ENCODE peak calls at places on chromosome 6, in six cellular contexts. G, M, L, P, X and Z are unnamed samples.

GRCh38 chr6:14254505-14254904 is 136.9 kb downstream of the CD83 start:
- DNase-seq in L (no peak), X (no peak), M (no peak), G (no peak), P (no peak), Z (no peak)

GRCh38 chr6:26235240-26235730 is 129.7 kb upstream of the BTN3A2 start:
- DNase-seq in X (peak), M (no peak), L (no peak), P (peak), G (no peak), Z (peak)

GRCh38 chr6:162532283-162533008 is 195.1 kb downstream of the PRKN start:
- DNase-seq in X (no peak), P (no peak), M (no peak), G (no peak), L (no peak), Z (no peak)

GRCh38 chr6:37155394-37156312 is 14.3 kb upstream of the PIM1 start:
- DNase-seq in P (no peak), M (no peak), L (no peak), G (peak), X (no peak), Z (no peak)

GRCh38 chr6:13913226-13914001 is 11.3 kb upstream of the RNF182 start:
- DNase-seq in G (no peak), M (no peak), L (no peak), X (no peak), P (no peak), Z (no peak)

GRCh38 chr6:106872044-106872443 is 102.5 kb downstream of the CD24 start:
- DNase-seq in G (no peak), M (no peak), L (no peak), X (peak), P (peak), Z (no peak)

GRCh38 chr6:121730616-121731015 is 295.2 kb downstream of the GJA1 start:
- DNase-seq in X (no peak), P (no peak), M (no peak), L (no peak), G (no peak), Z (peak)

GRCh38 chr6:161367472-161367871 is 93.6 kb upstream of the AGPAT4 start:
- DNase-seq in M (no peak), X (no peak), P (no peak), L (no peak), G (no peak), Z (no peak)

GRCh38 chr6:86856937-86857563 is 80.3 kb upstream of the HTR1E start:
- DNase-seq in G (peak), M (peak), L (peak), X (peak), P (peak), Z (peak)

GRCh38 chr6:46325561-46326525 is 155.1 kb upstream of the ENPP5 start:
- DNase-seq in M (peak), X (peak), P (peak), G (peak), L (no peak), Z (peak)

GRCh38 chr6:150775804-150776203 is 89.7 kb upstream of the MTHFD1L start:
- DNase-seq in P (no peak), G (no peak), M (no peak), X (no peak), L (no peak), Z (no peak)

GRCh38 chr6:31969712-31970603 is 2.0 kb downstream of the DXO start:
- DNase-seq in L (no peak), G (no peak), M (peak), X (peak), P (no peak), Z (peak)

GRCh38 chr6:3740551-3741476 is 10.7 kb downstream of the PXDC1 start:
- DNase-seq in L (no peak), M (no peak), P (no peak), G (no peak), X (no peak), Z (peak)